ENCODE peak calls at places on chromosomes 16 and 17, in ten cellular contexts. A, G, V, Q, U, R, P, F, D and B are unnamed samples.

GRCh38 chr16:14186007-14186953 is 115.2 kb downstream of the MRTFB start:
- DNase-seq in A (no peak), G (no peak), V (no peak), Q (no peak), U (no peak), R (peak), P (peak), F (no peak), D (no peak), B (no peak)

GRCh38 chr16:84692451-84692850 is 7.3 kb upstream of the USP10 start:
- DNase-seq in A (peak), G (no peak), V (no peak), Q (no peak), U (no peak), R (no peak), P (no peak), F (no peak), D (no peak), B (no peak)

GRCh38 chr17:43467981-43468541 is 15.7 kb upstream of the DHX8 start:
- DNase-seq in A (peak), G (no peak), V (no peak), Q (no peak), U (no peak), R (no peak), P (peak), F (no peak), D (no peak), B (peak)

GRCh38 chr17:7862692-7863437 is 5.1 kb downstream of the CYB5D1 start:
- DNase-seq in A (no peak), G (peak), V (peak), Q (no peak), U (no peak), R (peak), P (peak), F (peak), D (no peak), B (no peak)

GRCh38 chr16:79653337-79654000 is 52.9 kb upstream of the MAF start:
- DNase-seq in A (no peak), G (no peak), V (no peak), Q (no peak), U (no peak), R (peak), P (no peak), F (no peak), D (no peak), B (no peak)

GRCh38 chr16:14485131-14485551 is 144.9 kb downstream of the PARN start:
- DNase-seq in A (no peak), G (no peak), V (no peak), Q (no peak), U (no peak), R (no peak), P (peak), F (no peak), D (no peak), B (no peak)

GRCh38 chr17:17855976-17856375 is 19.2 kb upstream of the SREBF1 start:
- DNase-seq in A (no peak), G (no peak), V (no peak), Q (no peak), U (no peak), R (no peak), P (no peak), F (no peak), D (no peak), B (no peak)

GRCh38 chr16:64428463-64428862 is 693.4 kb downstream of the CDH11 start:
- DNase-seq in A (peak), G (no peak), V (no peak), Q (no peak), U (no peak), R (no peak), P (peak), F (no peak), D (no peak), B (no peak)

GRCh38 chr16:86095906-86096485 is 197.0 kb downstream of the IRF8 start:
- DNase-seq in A (no peak), G (peak), V (no peak), Q (no peak), U (peak), R (no peak), P (no peak), F (no peak), D (no peak), B (no peak)

GRCh38 chr17:82052638-82053059 is 951 bp downstream of the GPS1 start:
- DNase-seq in A (no peak), G (no peak), V (no peak), Q (no peak), U (no peak), R (no peak), P (no peak), F (no peak), D (no peak), B (no peak)

GRCh38 chr17:10758062-10758461 is 28.2 kb upstream of the TMEM220 start:
- DNase-seq in A (no peak), G (no peak), V (no peak), Q (no peak), U (peak), R (no peak), P (no peak), F (no peak), D (no peak), B (no peak)

GRCh38 chr16:57863434-57864160 is 61.3 kb upstream of the KIFC3 start:
- DNase-seq in A (peak), G (no peak), V (no peak), Q (no peak), U (peak), R (peak), P (peak), F (no peak), D (peak), B (peak)

GRCh38 chr17:57033296-57033695 is 51.8 kb upstream of the AKAP1 start:
- DNase-seq in A (no peak), G (no peak), V (no peak), Q (peak), U (no peak), R (peak), P (peak), F (no peak), D (no peak), B (no peak)

GRCh38 chr17:43350888-43351361 is 47.9 kb upstream of the ARL4D start:
- DNase-seq in A (no peak), G (no peak), V (no peak), Q (no peak), U (no peak), R (no peak), P (no peak), F (no peak), D (no peak), B (no peak)

GRCh38 chr16:11079657-11080187 is 135.4 kb downstream of the CLEC16A start:
- DNase-seq in A (peak), G (no peak), V (peak), Q (no peak), U (no peak), R (no peak), P (peak), F (no peak), D (no peak), B (no peak)

GRCh38 chr17:39872700-39873099 is 4.7 kb downstream of the ZPBP2 start:
- DNase-seq in A (no peak), G (no peak), V (no peak), Q (peak), U (no peak), R (no peak), P (peak), F (no peak), D (no peak), B (no peak)

GRCh38 chr16:24191876-24192402 is 64.2 kb upstream of the CACNG3 start:
- DNase-seq in A (no peak), G (no peak), V (no peak), Q (no peak), U (no peak), R (no peak), P (no peak), F (no peak), D (no peak), B (no peak)

GRCh38 chr17:80030730-80031410 is 4.8 kb downstream of the TBC1D16 start:
- DNase-seq in A (no peak), G (no peak), V (no peak), Q (peak), U (peak), R (no peak), P (no peak), F (no peak), D (no peak), B (no peak)